ENCODE peak calls at places on chromosomes 12 and 14, in nine cellular contexts. A is CD4-positive, CD25-positive, alpha-beta regulatory T cell; H is MM.1S; V is neuronal stem cell; P is breast epithelium; I is tibial artery; E is left ventricle myocardium inferior; Q is thoracic aorta; K is body of pancreas. Y is an unnamed sample. For H3K4me1 and H3K27me3, the result is how much of the 10 kb centered on the place peaks cover.

GRCh38 chr14:67514650-67515385 is 18.3 kb upstream of the PLEKHH1 start:
- DNase-seq in A (peak), H (peak), V (no peak), P (no peak), I (peak), E (peak), Q (no peak), K (peak), Y (peak)

GRCh38 chr12:121222847-121223246 is 12.9 kb downstream of the P2RX4 start:
- DNase-seq in A (no peak), H (no peak), V (no peak), P (no peak), I (no peak), E (no peak), Q (no peak), K (no peak), Y (no peak)

GRCh38 chr14:29265852-29266251 is 499.3 kb downstream of the FOXG1 start:
- DNase-seq in A (no peak), H (no peak), V (no peak), P (no peak), I (no peak), E (no peak), Q (no peak), K (no peak), Y (no peak)

GRCh38 chr12:94240171-94240570 is 91.8 kb downstream of the PLXNC1 start:
- DNase-seq in A (no peak), H (no peak), V (no peak), P (no peak), I (no peak), E (no peak), Q (no peak), K (no peak), Y (no peak)

GRCh38 chr12:27293463-27293862 is 39.2 kb upstream of the BMAL2 start:
- DNase-seq in A (no peak), H (no peak), V (no peak), P (peak), I (no peak), E (peak), Q (no peak), K (peak), Y (peak)

GRCh38 chr14:100285021-100285912 is 21.0 kb downstream of the SLC25A29 start:
- DNase-seq in A (peak), H (peak), V (peak), P (no peak), I (no peak), E (peak), Q (no peak), K (peak), Y (peak)

GRCh38 chr12:48794870-48795269 is 6.0 kb upstream of the ADCY6 start:
- DNase-seq in A (no peak), H (peak), V (no peak), P (no peak), I (no peak), E (no peak), Q (no peak), K (no peak), Y (no peak)

GRCh38 chr14:25042362-25043299 is 7.3 kb downstream of the STXBP6 start:
- DNase-seq in A (no peak), H (no peak), V (peak), P (no peak), I (no peak), E (no peak), Q (no peak), K (no peak), Y (no peak)

GRCh38 chr14:74739293-74740030 is 23.7 kb upstream of the YLPM1 start:
- DNase-seq in A (no peak), H (no peak), V (no peak), P (no peak), I (no peak), E (no peak), Q (no peak), K (no peak), Y (no peak)

GRCh38 chr12:68612245-68612644 is 1.5 kb downstream of the RAP1B start:
- DNase-seq in A (no peak), H (no peak), V (no peak), P (no peak), I (no peak), E (no peak), Q (no peak), K (no peak), Y (no peak)

GRCh38 chr14:68584786-68585185 is 208.1 kb downstream of the ZFP36L1 start:
- DNase-seq in A (no peak), H (no peak), V (no peak), P (no peak), I (no peak), E (no peak), Q (no peak), K (no peak), Y (no peak)

GRCh38 chr14:53327716-53328115 is 174.6 kb upstream of the DDHD1 start:
- DNase-seq in A (no peak), H (no peak), V (no peak), P (no peak), I (no peak), E (no peak), Q (no peak), K (no peak), Y (peak)

GRCh38 chr14:99884834-99885648 is 91.8 kb downstream of the EML1 start:
- DNase-seq in A (peak), H (peak), V (no peak), P (no peak), I (no peak), E (no peak), Q (no peak), K (no peak), Y (peak)

GRCh38 chr12:79883216-79883615 is 51.7 kb downstream of the PPP1R12A start:
- DNase-seq in A (no peak), H (no peak), V (no peak), P (no peak), I (no peak), E (no peak), Q (no peak), K (no peak), Y (no peak)

GRCh38 chr12:1728824-1729223 is 38.0 kb downstream of the ADIPOR2 start:
- DNase-seq in A (no peak), H (no peak), V (no peak), P (no peak), I (no peak), E (no peak), Q (no peak), K (no peak), Y (no peak)

DNA sequence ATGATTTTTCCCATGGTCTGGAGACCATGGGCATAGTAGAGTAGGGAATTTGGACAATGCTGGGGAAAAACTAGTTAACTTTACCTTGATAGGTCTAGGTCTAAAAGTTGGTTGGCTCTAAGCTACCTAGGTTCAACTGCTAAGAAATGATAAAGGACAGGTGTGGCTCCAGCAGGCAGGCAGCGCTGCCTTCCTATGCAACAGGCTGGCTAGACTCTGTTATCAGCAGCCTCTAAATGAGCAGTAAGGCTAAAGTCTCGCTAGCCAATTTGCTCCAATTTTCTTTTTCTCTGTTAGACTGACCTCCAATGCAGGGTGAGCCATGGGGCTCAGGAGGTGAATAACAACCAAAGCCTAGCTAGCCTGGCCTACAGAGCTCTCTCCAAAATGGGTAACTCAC is 26.4 kb downstream of the DMAC2L start:
- DNase-seq in A (no peak), H (no peak), V (no peak), P (no peak), I (no peak), E (no peak), Q (no peak), K (no peak), Y (no peak)
- H3K4me1 ChIP-seq in A (under half), H (under half), V (under half), P (under half), I (under half), E (half or more), Q (under half), K (under half), Y (under half)

GRCh38 chr14:105065280-105066228 is at the start of gene GPR132:
- DNase-seq in A (peak), H (peak), V (no peak), P (peak), I (no peak), E (peak), Q (no peak), K (no peak), Y (no peak)
- H3K4me3 ChIP-seq in A (peak), H (peak), V (no peak), P (peak), I (peak), E (peak), Q (peak), K (no peak), Y (no peak)

GRCh38 chr12:107231269-107231668 is 137.9 kb upstream of the CRY1 start:
- DNase-seq in A (no peak), H (no peak), V (no peak), P (no peak), I (no peak), E (no peak), Q (no peak), K (no peak), Y (no peak)
- H3K27me3 ChIP-seq in A (under half), H (under half), V (under half), P (under half), I (under half), E (half or more), Q (under half), K (under half), Y (under half)

GRCh38 chr14:32007755-32008374 is 69.2 kb upstream of the ARHGAP5 start:
- DNase-seq in A (no peak), H (no peak), V (no peak), P (no peak), I (no peak), E (no peak), Q (no peak), K (no peak), Y (no peak)
- H3K4me1 ChIP-seq in A (under half), H (under half), V (under half), P (under half), I (under half), E (under half), Q (under half), K (under half), Y (under half)

GRCh38 chr14:104680806-104681688 is 8.4 kb upstream of the INF2 start:
- DNase-seq in A (no peak), H (no peak), V (no peak), P (peak), I (peak), E (peak), Q (peak), K (peak), Y (no peak)

GRCh38 chr14:104683653-104684448 is 5.6 kb upstream of the INF2 start:
- DNase-seq in A (no peak), H (no peak), V (no peak), P (no peak), I (no peak), E (no peak), Q (no peak), K (no peak), Y (no peak)

GRCh38 chr14:104682107-104682593 is 7.3 kb upstream of the INF2 start:
- DNase-seq in A (no peak), H (no peak), V (no peak), P (no peak), I (no peak), E (peak), Q (no peak), K (no peak), Y (peak)

GRCh38 chr14:104680056-104680805 is 9.2 kb upstream of the INF2 start:
- DNase-seq in A (no peak), H (no peak), V (no peak), P (no peak), I (peak), E (peak), Q (no peak), K (peak), Y (no peak)

GRCh38 chr14:104681689-104682074 is 7.7 kb upstream of the INF2 start:
- DNase-seq in A (no peak), H (no peak), V (peak), P (peak), I (peak), E (peak), Q (peak), K (peak), Y (peak)
- H3K4me3 ChIP-seq in A (no peak), H (no peak), V (no peak), P (no peak), I (peak), E (peak), Q (peak), K (no peak), Y (no peak)

GRCh38 chr14:88791252-88791621 is 1.5 kb downstream of the EML5 start:
- DNase-seq in A (no peak), H (no peak), V (no peak), P (no peak), I (no peak), E (no peak), Q (no peak), K (no peak), Y (no peak)
- H3K27me3 ChIP-seq in A (under half), H (under half), V (under half), P (under half), I (under half), E (under half), Q (under half), K (under half), Y (under half)

DNA sequence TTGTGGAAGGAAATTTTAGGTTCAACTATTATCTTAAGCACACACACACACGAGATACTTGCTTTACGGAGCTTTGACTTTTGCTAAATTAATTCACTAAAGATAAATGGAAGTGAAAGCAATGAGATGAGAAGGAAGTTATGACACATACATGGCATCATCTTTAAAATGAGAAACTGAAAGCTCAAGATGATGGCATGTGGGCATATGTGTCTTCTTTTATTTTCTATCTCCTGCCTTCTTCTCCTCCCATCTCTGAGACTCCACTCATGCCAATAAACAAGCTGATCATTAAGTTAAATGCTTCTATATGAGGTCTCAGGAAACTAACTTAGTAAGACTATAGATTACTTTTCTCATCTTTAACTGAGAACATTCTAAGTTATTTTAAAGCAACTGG is 216.7 kb downstream of the MED13L start:
- DNase-seq in A (peak), H (peak), V (no peak), P (no peak), I (no peak), E (no peak), Q (no peak), K (no peak), Y (no peak)
- H3K4me1 ChIP-seq in A (under half), H (under half), V (under half), P (under half), I (under half), E (half or more), Q (under half), K (under half), Y (under half)

GRCh38 chr14:104732931-104733681 is 9.1 kb downstream of the ADSS1 start:
- DNase-seq in A (no peak), H (no peak), V (no peak), P (no peak), I (no peak), E (no peak), Q (no peak), K (no peak), Y (no peak)
- H3K4me3 ChIP-seq in A (no peak), H (no peak), V (no peak), P (no peak), I (no peak), E (no peak), Q (no peak), K (no peak), Y (no peak)

DNA sequence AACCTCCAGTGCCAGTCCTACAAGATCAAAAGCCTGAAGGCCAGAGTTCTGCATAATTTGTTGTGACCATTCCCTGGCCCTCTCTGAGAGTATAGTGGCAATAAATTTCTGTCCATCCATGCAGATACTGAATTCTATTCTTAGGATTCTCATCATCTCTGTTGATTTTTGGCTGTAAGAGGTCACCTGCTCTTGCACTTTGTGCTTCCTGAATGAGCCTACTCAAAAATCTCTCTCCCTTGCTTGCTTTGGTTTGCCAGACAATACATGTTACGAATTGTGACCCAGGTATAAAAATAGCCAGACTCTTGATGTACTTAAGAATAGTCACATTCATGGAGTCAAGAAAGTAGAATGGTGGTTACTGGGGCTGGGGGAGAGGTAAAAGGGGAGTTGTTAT is 16.7 kb downstream of the ZNF664 start:
- DNase-seq in A (no peak), H (no peak), V (no peak), P (no peak), I (no peak), E (no peak), Q (no peak), K (no peak), Y (no peak)
- H3K27me3 ChIP-seq in A (under half), H (under half), V (under half), P (under half), I (under half), E (under half), Q (under half), K (under half), Y (under half)

GRCh38 chr12:104571328-104571727 is 114.6 kb downstream of the CHST11 start:
- DNase-seq in A (no peak), H (no peak), V (no peak), P (no peak), I (no peak), E (no peak), Q (no peak), K (no peak), Y (no peak)
- H3K4me1 ChIP-seq in A (under half), H (under half), V (under half), P (under half), I (under half), E (under half), Q (under half), K (under half), Y (under half)

Y was measured in HAP-1.